ENCODE peak calls at places on chromosomes 2 and 18, in ten cellular contexts. F is left ventricle myocardium inferior; B is HTR-8/SVneo; R is CD4-positive, CD25-positive, alpha-beta regulatory T cell; X is lower lobe of right lung; N is MCF 10A; O is hippocampal formation; S is PC-3; L is colonic mucosa; C is tibial artery. Q is an unnamed sample.

GRCh38 chr2:233469261-233470006 is 97.1 kb downstream of the USP40 start:
- DNase-seq in O (no peak), C (peak; percentile 59), L (no peak), R (no peak), N (no peak), S (no peak), F (peak; percentile 74), X (no peak), B (no peak), Q (no peak)

GRCh38 chr18:8050616-8051314 is 483.6 kb downstream of the PTPRM start:
- DNase-seq in N (no peak), R (no peak), B (no peak), S (no peak), L (no peak), O (no peak), F (no peak), X (no peak), C (no peak), Q (no peak)

GRCh38 chr18:27061488-27062095 is 123.5 kb downstream of the CHST9 start:
- DNase-seq in C (no peak), O (no peak), R (no peak), X (no peak), L (no peak), F (no peak), N (no peak), B (no peak), S (no peak), Q (no peak)

GRCh38 chr2:235170016-235170415 is 218.2 kb downstream of the SH3BP4 start:
- DNase-seq in B (peak; percentile 69), O (no peak), S (peak; percentile 90), X (no peak), N (peak; percentile 58), F (no peak), R (no peak), C (no peak), L (no peak), Q (no peak)

GRCh38 chr2:51297488-51297887 is 265.6 kb upstream of the NRXN1 start:
- DNase-seq in L (no peak), R (no peak), N (peak; percentile 5), C (no peak), O (no peak), B (no peak), X (no peak), S (no peak), F (no peak), Q (no peak)

GRCh38 chr2:55618025-55618648 is 715 bp upstream of the PPP4R3B start:
- DNase-seq in L (no peak), C (no peak), N (peak; percentile 36), O (peak; percentile 74), R (peak; percentile 52), S (peak; percentile 8), F (no peak), X (no peak), B (no peak), Q (no peak)

GRCh38 chr2:95531254-95531771 is 46.8 kb upstream of the TRIM43B start:
- DNase-seq in F (no peak), X (no peak), C (no peak), B (no peak), O (no peak), L (no peak), R (no peak), N (no peak), S (no peak), Q (no peak)

GRCh38 chr2:39593439-39594393 is 72.0 kb upstream of the TMEM178A start:
- DNase-seq in C (no peak), N (peak; percentile 74), O (peak; percentile 68), R (peak; percentile 22), L (no peak), S (peak; percentile 79), X (no peak), B (peak; percentile 61), F (no peak), Q (peak; percentile 74)

GRCh38 chr2:191846787-191847620 is at the start of gene CAVIN2:
- DNase-seq in B (no peak), R (no peak), S (peak; percentile 60), N (peak; percentile 95), F (peak; percentile 71), L (peak; percentile 58), C (peak; percentile 62), O (no peak), X (peak; percentile 67), Q (peak; percentile 58)

GRCh38 chr2:228705331-228705730 is 523.8 kb upstream of the SPHKAP start:
- DNase-seq in O (no peak), F (no peak), L (no peak), B (no peak), S (no peak), N (no peak), R (no peak), X (no peak), C (no peak), Q (no peak)

GRCh38 chr2:98582523-98582922 is 25.8 kb downstream of the COA5 start:
- DNase-seq in N (no peak), O (no peak), S (no peak), X (no peak), R (no peak), F (no peak), C (no peak), B (no peak), L (peak; percentile 6), Q (no peak)

GRCh38 chr2:69810550-69810949 is 18.9 kb upstream of the GMCL1 start:
- DNase-seq in F (no peak), L (no peak), C (no peak), O (no peak), X (no peak), R (no peak), B (no peak), N (no peak), S (no peak), Q (no peak)

GRCh38 chr18:75544051-75544481 is 116.6 kb upstream of the SMIM21 start:
- DNase-seq in X (no peak), N (no peak), O (no peak), B (no peak), L (no peak), F (no peak), S (no peak), R (no peak), C (no peak), Q (no peak)

GRCh38 chr2:98090951-98091350 is 4.0 kb downstream of the VWA3B start:
- DNase-seq in B (no peak), C (no peak), F (no peak), N (no peak), O (no peak), X (no peak), R (no peak), S (no peak), L (no peak), Q (no peak)

GRCh38 chr2:240482141-240482540 is 46.7 kb downstream of the GPC1 start:
- DNase-seq in S (no peak), C (peak; percentile 10), R (no peak), B (no peak), L (no peak), N (no peak), O (no peak), F (no peak), X (peak; percentile 27), Q (no peak)

GRCh38 chr2:236607471-236608307 is 38.1 kb downstream of the ACKR3 start:
- DNase-seq in R (no peak), B (no peak), X (no peak), F (no peak), N (no peak), S (no peak), O (no peak), L (no peak), C (no peak), Q (peak; percentile 71)

GRCh38 chr18:32308493-32309120 is 118.8 kb downstream of the MEP1B start:
- DNase-seq in N (peak; percentile 93), O (no peak), X (no peak), S (peak; percentile 57), R (no peak), F (no peak), C (peak; percentile 36), L (no peak), B (peak; percentile 5), Q (no peak)

GRCh38 chr2:58240595-58240937 is 559 bp downstream of the FANCL start:
- DNase-seq in F (no peak), C (no peak), B (no peak), N (peak; percentile 63), X (no peak), R (peak; percentile 12), L (no peak), S (peak; percentile 39), O (peak; percentile 52), Q (no peak)

GRCh38 chr2:30363406-30363805 is 83.6 kb upstream of the LCLAT1 start:
- DNase-seq in C (no peak), N (no peak), F (no peak), X (no peak), O (no peak), S (peak; percentile 16), R (no peak), L (no peak), B (no peak), Q (no peak)

GRCh38 chr2:216634317-216635148 is 1.3 kb downstream of the IGFBP2 start:
- DNase-seq in L (no peak), R (no peak), X (no peak), C (no peak), F (no peak), S (no peak), B (no peak), O (no peak), N (no peak), Q (no peak)

GRCh38 chr2:241412144-241412543 is 56.1 kb downstream of the FARP2 start:
- DNase-seq in X (no peak), O (no peak), F (no peak), C (no peak), N (peak; percentile 75), L (peak; percentile 82), S (peak; percentile 93), R (no peak), B (peak; percentile 45), Q (no peak)

GRCh38 chr2:74530239-74531161 is 767 bp downstream of the HTRA2 start:
- DNase-seq in O (no peak), L (peak; percentile 62), C (peak; percentile 45), S (peak; percentile 38), R (peak; percentile 60), F (no peak), B (peak; percentile 49), X (peak; percentile 68), N (peak; percentile 22), Q (peak; percentile 37)

GRCh38 chr18:79199691-79200374 is 130.6 kb downstream of the ATP9B start:
- DNase-seq in L (no peak), X (no peak), F (no peak), S (no peak), B (no peak), N (peak; percentile 13), O (no peak), R (peak; percentile 15), C (no peak), Q (no peak)

GRCh38 chr2:75679556-75679955 is 31.2 kb downstream of the GCFC2 start:
- DNase-seq in S (no peak), B (no peak), R (no peak), F (no peak), N (no peak), O (no peak), C (no peak), X (no peak), L (no peak), Q (no peak)

GRCh38 chr18:22964116-22964515 is 31.0 kb downstream of the RBBP8 start:
- DNase-seq in O (no peak), B (no peak), S (no peak), N (no peak), L (no peak), R (no peak), C (no peak), X (no peak), F (no peak), Q (no peak)

GRCh38 chr2:1881998-1882397 is 137.7 kb upstream of the PXDN start:
- DNase-seq in N (no peak), B (no peak), X (no peak), L (no peak), S (no peak), O (no peak), F (no peak), C (no peak), R (no peak), Q (no peak)

GRCh38 chr18:11747731-11748130 is 58.7 kb downstream of the GNAL start:
- DNase-seq in S (no peak), R (no peak), C (no peak), X (no peak), F (no peak), N (no peak), O (no peak), B (no peak), L (no peak), Q (no peak)

GRCh38 chr2:191345788-191346187 is 100.6 kb downstream of the MYO1B start:
- DNase-seq in N (peak; percentile 34), R (no peak), S (peak; percentile 50), X (no peak), O (no peak), B (no peak), C (no peak), L (no peak), F (no peak), Q (no peak)

Q was measured in body of pancreas.